ENCODE peak calls at places on chromosome 16, in six cellular contexts. Q, L, S, Y, Z and I are unnamed samples.
A peak's percentile ranks its signal among the peaks of the same experiment; 100 is the strongest.

GRCh38 chr16:61042736-61043135 is 993.5 kb downstream of the CDH8 start:
- DNase-seq in Y (no peak), Q (no peak), S (no peak), L (no peak), Z (no peak), I (no peak)

GRCh38 chr16:27977966-27978365 is 85.5 kb downstream of the GSG1L start:
- DNase-seq in Q (no peak), Y (no peak), S (no peak), Z (peak; percentile 47), L (no peak), I (no peak)

GRCh38 chr16:87506423-87507350 is 13.9 kb upstream of the ZCCHC14 start:
- DNase-seq in L (no peak), Q (no peak), Y (no peak), Z (no peak), S (no peak), I (no peak)

GRCh38 chr16:31471875-31472558 is at the start of gene TGFB1I1:
- DNase-seq in Q (no peak), L (peak; percentile 81), S (peak; percentile 60), Z (peak; percentile 87), Y (peak; percentile 18), I (no peak)

GRCh38 chr16:23398987-23399805 is 53.8 kb downstream of the COG7 start:
- DNase-seq in L (no peak), Y (no peak), Z (no peak), S (no peak), Q (no peak), I (no peak)

GRCh38 chr16:87361916-87362619 is 21.5 kb downstream of the FBXO31 start:
- DNase-seq in Q (no peak), L (no peak), S (no peak), Y (no peak), Z (no peak), I (no peak)

GRCh38 chr16:68375801-68376536 is 65.2 kb downstream of the PRMT7 start:
- DNase-seq in Y (no peak), S (no peak), Z (no peak), L (no peak), Q (no peak), I (no peak)

GRCh38 chr16:2964416-2965223 is 545 bp downstream of the KREMEN2 start:
- DNase-seq in Z (no peak), S (peak; percentile 68), Q (peak; percentile 73), Y (peak; percentile 72), L (peak; percentile 97), I (peak; percentile 37)

GRCh38 chr16:440627-441026 is 15.2 kb downstream of the RAB11FIP3 start:
- DNase-seq in Z (no peak), L (no peak), Q (no peak), Y (no peak), S (no peak), I (no peak)

GRCh38 chr16:27273330-27273669 is 4.7 kb upstream of the NSMCE1 start:
- DNase-seq in Y (no peak), Z (no peak), S (no peak), Q (no peak), L (no peak), I (no peak)

GRCh38 chr16:49365711-49366509 is 7.7 kb upstream of the C16orf78 start:
- DNase-seq in L (no peak), Q (peak; percentile 74), Y (no peak), S (no peak), Z (no peak), I (no peak)

GRCh38 chr16:31250782-31251384 is 8.9 kb upstream of the ITGAM start:
- DNase-seq in L (no peak), Y (no peak), Q (no peak), S (no peak), Z (no peak), I (no peak)

GRCh38 chr16:73311857-73312723 is 264.2 kb upstream of the ZFHX3 start:
- DNase-seq in L (no peak), Q (no peak), Y (no peak), S (no peak), Z (no peak), I (no peak)

GRCh38 chr16:67198238-67198734 is 645 bp upstream of the ELMO3 start:
- DNase-seq in Q (no peak), Y (no peak), L (no peak), S (peak; percentile 80), Z (no peak), I (peak; percentile 82)